ENCODE peak calls at places on chromosome 7, in seven cellular contexts. F is H1; A is effector memory CD4-positive, alpha-beta T cell; V is SK-N-SH; M is uterus; U is breast epithelium; O is upper lobe of right lung. E is an unnamed sample. For H3K4me1, the result is how much of the 10 kb centered on the place peaks cover.

GRCh38 chr7:104137511-104137910 is 70.3 kb downstream of the ORC5 start:
- DNase-seq in F (no peak), A (no peak), V (no peak), M (no peak), U (no peak), O (no peak), E (no peak)

GRCh38 chr7:115618676-115619075 is 411.9 kb downstream of the TFEC start:
- DNase-seq in F (no peak), A (no peak), V (no peak), M (no peak), U (no peak), O (no peak), E (no peak)

GRCh38 chr7:100691676-100692577 is 2.1 kb downstream of the GIGYF1 start:
- DNase-seq in F (peak), A (peak), V (peak), M (peak), U (peak), O (peak), E (no peak)

GRCh38 chr7:55160539-55160938 is 141.7 kb downstream of the EGFR start:
- DNase-seq in F (no peak), A (no peak), V (no peak), M (no peak), U (no peak), O (no peak), E (no peak)

GRCh38 chr7:130278892-130279690 is 12.4 kb downstream of the CPA2 start:
- DNase-seq in F (no peak), A (no peak), V (no peak), M (no peak), U (no peak), O (no peak), E (no peak)

GRCh38 chr7:40489844-40490602 is 355.2 kb downstream of the SUGCT start:
- DNase-seq in F (no peak), A (no peak), V (no peak), M (no peak), U (no peak), O (no peak), E (no peak)

GRCh38 chr7:42090056-42090455 is 147.0 kb downstream of the GLI3 start:
- DNase-seq in F (no peak), A (no peak), V (no peak), M (no peak), U (no peak), O (no peak), E (no peak)

GRCh38 chr7:50142421-50143113 is 49.5 kb upstream of the ZPBP start:
- DNase-seq in F (no peak), A (no peak), V (no peak), M (no peak), U (no peak), O (no peak), E (no peak)

GRCh38 chr7:23691320-23691719 is 11.3 kb downstream of the FAM221A start:
- DNase-seq in F (no peak), A (no peak), V (no peak), M (no peak), U (no peak), O (no peak), E (no peak)

GRCh38 chr7:28626629-28627262 is 214.4 kb downstream of the CREB5 start:
- DNase-seq in F (peak), A (no peak), V (peak), M (no peak), U (no peak), O (no peak), E (no peak)

GRCh38 chr7:150968698-150969482 is 9.2 kb downstream of the KCNH2 start:
- DNase-seq in F (no peak), A (no peak), V (no peak), M (no peak), U (no peak), O (no peak), E (no peak)

GRCh38 chr7:43509906-43510305 is 73.0 kb upstream of the STK17A start:
- DNase-seq in F (no peak), A (no peak), V (no peak), M (no peak), U (no peak), O (no peak), E (no peak)

GRCh38 chr7:97555845-97556431 is 175.9 kb upstream of the TAC1 start:
- DNase-seq in F (no peak), A (no peak), V (no peak), M (no peak), U (no peak), O (no peak), E (no peak)

GRCh38 chr7:84302949-84303348 is 108.4 kb upstream of the SEMA3A start:
- DNase-seq in F (no peak), A (no peak), V (no peak), M (no peak), U (peak), O (no peak), E (no peak)

GRCh38 chr7:132251327-132251659 is 325.0 kb downstream of the PLXNA4 start:
- DNase-seq in F (no peak), A (no peak), V (no peak), M (peak), U (peak), O (peak), E (no peak)

GRCh38 chr7:157394246-157395191 is 57.7 kb downstream of the DNAJB6 start:
- DNase-seq in F (no peak), A (no peak), V (no peak), M (no peak), U (no peak), O (no peak), E (no peak)
- H3K4me1 ChIP-seq in F (under half), A (under half), V (under half), M (under half), U (under half), O (under half), E (under half)

DNA sequence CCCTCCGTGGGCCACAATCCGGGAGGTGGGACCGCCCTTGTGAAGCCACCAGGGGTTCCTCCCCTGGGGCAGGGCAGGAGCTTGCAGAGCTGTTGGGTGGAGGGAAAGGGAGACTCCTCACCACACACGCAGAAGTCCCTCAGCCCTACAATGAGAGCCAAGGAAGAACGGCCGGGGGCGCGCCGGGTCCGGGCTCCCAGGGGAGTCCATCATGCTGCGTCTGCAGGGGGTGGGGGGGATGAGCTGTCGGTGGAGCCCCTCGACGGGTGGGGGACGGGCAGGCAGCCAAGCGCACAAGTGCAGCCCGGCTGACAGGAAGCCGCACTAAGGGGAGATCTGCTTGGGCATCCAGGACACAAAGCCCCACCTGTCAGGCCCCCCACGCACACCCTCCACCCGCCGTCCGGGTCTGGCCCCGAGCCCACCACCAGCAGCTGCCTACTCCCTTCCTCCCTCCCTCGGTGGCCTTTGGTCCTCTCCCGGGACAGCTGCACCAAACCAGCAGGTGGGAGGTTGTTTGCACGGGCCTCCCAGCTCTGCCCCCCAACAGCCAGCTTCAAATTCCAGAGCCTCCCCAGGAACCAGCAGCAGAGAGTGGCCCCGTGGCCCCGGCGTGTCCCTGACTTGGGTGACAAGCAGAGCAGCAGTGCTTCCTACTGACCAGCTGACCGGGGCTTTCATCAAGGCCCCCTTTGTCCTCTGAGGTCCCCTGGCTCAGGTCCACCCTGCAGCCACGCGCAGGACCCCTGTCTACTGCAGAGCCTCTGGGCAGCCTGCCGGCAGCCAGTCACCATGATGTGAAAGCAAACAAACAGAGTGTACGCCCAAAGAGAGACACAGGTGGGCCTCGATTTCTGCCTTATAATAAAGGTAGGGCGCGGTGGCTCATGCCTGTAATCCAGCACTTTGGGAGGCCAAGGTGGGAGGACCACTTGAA is 50.3 kb downstream of the HIP1 start:
- DNase-seq in F (no peak), A (no peak), V (peak), M (no peak), U (no peak), O (peak), E (no peak)
- H3K27ac ChIP-seq in F (no peak), A (no peak), V (no peak), M (no peak), U (no peak), O (no peak), E (no peak)

GRCh38 chr7:24825315-24825917 is 68.2 kb upstream of the GSDME start:
- DNase-seq in F (no peak), A (no peak), V (no peak), M (no peak), U (no peak), O (no peak), E (no peak)
- H3K4me3 ChIP-seq in F (no peak), A (no peak), V (no peak), M (no peak), U (no peak), O (no peak), E (no peak)

GRCh38 chr7:74181821-74182220 is 7.7 kb downstream of the EIF4H start:
- DNase-seq in F (no peak), A (no peak), V (no peak), M (no peak), U (no peak), O (no peak), E (no peak)

GRCh38 chr7:74179935-74180604 is 5.9 kb downstream of the EIF4H start:
- DNase-seq in F (no peak), A (no peak), V (no peak), M (no peak), U (no peak), O (no peak), E (no peak)

GRCh38 chr7:74178632-74179031 is 4.5 kb downstream of the EIF4H start:
- DNase-seq in F (no peak), A (no peak), V (no peak), M (no peak), U (no peak), O (no peak), E (no peak)

GRCh38 chr7:74182453-74183090 is 8.4 kb downstream of the EIF4H start:
- DNase-seq in F (no peak), A (no peak), V (no peak), M (no peak), U (no peak), O (no peak), E (no peak)

DNA sequence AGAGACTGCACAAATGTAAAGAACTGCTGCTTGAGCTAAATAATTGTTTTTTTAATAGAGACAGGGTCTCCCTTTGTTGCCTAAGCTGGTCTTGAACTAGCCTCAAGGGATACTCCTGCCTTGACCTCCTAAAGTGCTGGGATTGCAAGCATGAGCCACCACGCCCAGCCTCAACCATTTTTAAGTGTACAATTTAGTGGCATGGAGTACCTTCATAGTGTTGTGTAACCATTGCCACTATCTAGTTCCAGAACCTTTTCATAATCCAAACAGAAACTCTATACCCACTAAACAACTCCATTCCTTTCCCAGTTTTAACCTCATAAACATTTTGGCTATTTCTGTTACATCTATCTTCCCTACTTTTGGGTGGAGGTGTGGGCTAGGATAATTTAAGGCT is 6.7 kb downstream of the EIF4H start:
- DNase-seq in F (no peak), A (no peak), V (no peak), M (no peak), U (no peak), O (no peak), E (no peak)
- H3K4me1 ChIP-seq in F (under half), A (half or more), V (under half), M (under half), U (under half), O (half or more), E (half or more)

DNA sequence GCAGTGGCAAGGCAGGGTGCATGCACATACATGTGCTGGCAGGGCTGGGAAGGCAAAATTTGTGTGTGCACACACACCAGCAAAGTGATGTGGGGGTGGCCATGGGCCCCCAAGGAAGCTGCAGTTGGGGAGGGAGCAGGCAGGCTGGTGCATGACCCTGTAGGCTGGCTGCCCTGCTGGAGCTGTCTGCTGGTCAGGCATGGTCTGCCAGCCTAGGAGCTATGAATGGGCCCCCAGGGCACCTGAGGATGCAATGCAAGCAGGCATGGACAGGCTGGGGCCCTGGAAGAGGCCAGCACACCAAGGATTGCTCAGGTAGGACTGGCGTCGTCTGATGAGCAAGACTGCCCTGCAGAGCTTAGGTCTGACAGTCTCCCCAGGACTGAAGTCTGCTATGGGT is 18.2 kb upstream of the PPP1R3A start:
- DNase-seq in F (no peak), A (no peak), V (no peak), M (no peak), U (no peak), O (no peak), E (no peak)
- H3K27ac ChIP-seq in F (no peak), A (no peak), V (no peak), M (no peak), U (no peak), O (no peak), E (no peak)

DNA sequence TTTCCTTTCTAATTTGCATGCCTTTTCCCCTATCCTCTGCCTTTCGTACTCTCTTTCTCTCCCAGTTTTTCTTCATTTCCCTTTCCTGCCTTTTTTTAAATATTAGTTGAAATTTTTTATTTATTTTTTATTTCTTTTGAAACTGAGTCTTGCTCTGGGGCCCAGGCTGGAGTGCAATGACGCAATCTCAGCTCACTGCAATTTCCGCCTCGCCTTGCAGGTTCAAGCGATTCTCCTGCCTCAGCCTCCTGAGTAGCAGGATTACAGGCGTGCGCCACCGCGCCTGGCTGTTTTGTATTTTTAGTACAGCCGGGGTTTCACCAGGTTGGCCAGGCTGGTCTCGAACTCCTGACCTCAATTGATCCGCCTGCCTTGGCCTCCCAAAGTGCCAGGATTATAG is 20.0 kb upstream of the HUS1 start:
- DNase-seq in F (no peak), A (no peak), V (no peak), M (no peak), U (no peak), O (no peak), E (no peak)
- H3K4me3 ChIP-seq in F (no peak), A (no peak), V (no peak), M (no peak), U (no peak), O (no peak), E (no peak)

GRCh38 chr7:70703785-70704184 is 428.2 kb upstream of the GALNT17 start:
- DNase-seq in F (no peak), A (no peak), V (no peak), M (no peak), U (no peak), O (no peak), E (no peak)
- H3K4me1 ChIP-seq in F (half or more), A (under half), V (under half), M (under half), U (under half), O (under half), E (under half)